ENCODE peak calls at places on chromosomes 5 and 9, in five cellular contexts. W is sciatic nerve; T is pancreas; C is effector memory CD8-positive, alpha-beta T cell; I is activated naive CD8-positive, alpha-beta T cell treated with anti-CD3 and anti-CD28 coated beads, Interleukin-2, amount 10 ng/mL, durations not matched to agents 7 days and 5 days. G is an unnamed sample.
A peak's percentile ranks its signal among the peaks of the same experiment; 100 is the strongest.

GRCh38 chr9:135252980-135253304 is 165.5 kb downstream of the OLFM1 start:
- ATAC-seq in W (no peak), T (no peak), C (no peak), I (no peak), G (no peak)

GRCh38 chr9:77956555-77956954 is 75.1 kb downstream of the GNAQ start:
- ATAC-seq in W (no peak), T (no peak), C (no peak), I (no peak), G (no peak)

GRCh38 chr5:96658272-96658671 is 3.9 kb upstream of the CAST start:
- ATAC-seq in W (no peak), T (no peak), C (no peak), I (no peak), G (no peak)

GRCh38 chr9:14238518-14238917 is 75.4 kb downstream of the NFIB start:
- ATAC-seq in W (peak; percentile 39), T (peak; percentile 53), C (no peak), I (no peak), G (peak; percentile 73)

GRCh38 chr5:81232449-81233079 is 558 bp upstream of the CKMT2 start:
- ATAC-seq in W (peak; percentile 69), T (peak; percentile 26), C (no peak), I (no peak), G (peak; percentile 63)

GRCh38 chr9:14251146-14252071 is 62.5 kb downstream of the NFIB start:
- ATAC-seq in W (peak; percentile 81), T (peak; percentile 98), C (no peak), I (no peak), G (peak; percentile 67)

GRCh38 chr5:143418140-143418866 is 14.8 kb upstream of the NR3C1 start:
- ATAC-seq in W (no peak), T (peak; percentile 39), C (no peak), I (no peak), G (no peak)

GRCh38 chr5:176818391-176819098 is 8.2 kb downstream of the UNC5A start:
- ATAC-seq in W (no peak), T (peak; percentile 34), C (peak; percentile 94), I (peak; percentile 75), G (no peak)

GRCh38 chr5:67300321-67300720 is 103.7 kb upstream of the CD180 start:
- ATAC-seq in W (no peak), T (no peak), C (no peak), I (no peak), G (no peak)

GRCh38 chr5:35938518-35939227 is at the start of gene CAPSL:
- ATAC-seq in W (peak; percentile 52), T (peak; percentile 100), C (no peak), I (no peak), G (no peak)

GRCh38 chr5:61342066-61342465 is 10.0 kb downstream of the ZSWIM6 start:
- ATAC-seq in W (no peak), T (no peak), C (peak; percentile 22), I (no peak), G (no peak)

GRCh38 chr9:133968966-133969617 is 23.0 kb downstream of the VAV2 start:
- ATAC-seq in W (no peak), T (peak; percentile 13), C (no peak), I (no peak), G (no peak)

GRCh38 chr9:78130004-78130403 is 98.4 kb upstream of the GNAQ start:
- ATAC-seq in W (peak; percentile 90), T (no peak), C (no peak), I (no peak), G (peak; percentile 53)

GRCh38 chr5:39264528-39264927 is 45.2 kb upstream of the FYB1 start:
- ATAC-seq in W (no peak), T (no peak), C (peak; percentile 74), I (peak; percentile 85), G (no peak)

GRCh38 chr5:78341445-78341844 is 19.0 kb upstream of the SCAMP1 start:
- ATAC-seq in W (no peak), T (no peak), C (no peak), I (no peak), G (no peak)

GRCh38 chr5:153900703-153901395 is 137.9 kb downstream of the FAM114A2 start:
- ATAC-seq in W (peak; percentile 72), T (no peak), C (no peak), I (no peak), G (peak; percentile 87)

GRCh38 chr5:149937610-149938009 is 7.0 kb downstream of the PDE6A start:
- ATAC-seq in W (no peak), T (peak; percentile 23), C (no peak), I (no peak), G (no peak)

GRCh38 chr5:15704397-15704947 is 204.5 kb downstream of the FBXL7 start:
- ATAC-seq in W (no peak), T (no peak), C (no peak), I (no peak), G (no peak)

GRCh38 chr5:54146390-54146789 is 164.0 kb downstream of the ARL15 start:
- ATAC-seq in W (peak; percentile 67), T (no peak), C (no peak), I (no peak), G (no peak)

GRCh38 chr5:108101105-108101504 is 280.8 kb downstream of the FBXL17 start:
- ATAC-seq in W (peak; percentile 77), T (peak; percentile 37), C (no peak), I (no peak), G (no peak)

GRCh38 chr5:141597814-141598213 is 21.0 kb downstream of the DIAPH1 start:
- ATAC-seq in W (no peak), T (peak; percentile 7), C (no peak), I (no peak), G (no peak)